ENCODE peak calls at places on chromosomes 6 and 20, in ten cellular contexts. Q is left lung, I is H9, S is GM06990, A is transverse colon, K is OCI-LY7, X is HFFc6, E is GM23338, L is AG09309, G is right atrium auricular region. D is an unnamed sample.

GRCh38 chr6:5213851-5214507 is 46.8 kb downstream of the LYRM4 start:
- DNase-seq in S (no peak), L (no peak), I (no peak), E (no peak), K (no peak), A (no peak), Q (no peak), G (no peak), X (peak), D (no peak)

GRCh38 chr6:5151955-5152401 is 66.8 kb downstream of the PPP1R3G start:
- DNase-seq in K (no peak), G (no peak), E (no peak), L (peak), I (no peak), A (no peak), S (no peak), X (peak), Q (no peak), D (no peak)

GRCh38 chr6:18432180-18432579 is 45.0 kb downstream of the RNF144B start:
- DNase-seq in G (no peak), Q (no peak), I (no peak), A (no peak), K (no peak), E (no peak), L (peak), S (no peak), X (peak), D (no peak)

GRCh38 chr20:17965042-17965697 is 3.4 kb downstream of the SNX5 start:
- DNase-seq in K (no peak), A (no peak), L (no peak), G (peak), S (no peak), E (peak), I (no peak), X (no peak), Q (no peak), D (no peak)

GRCh38 chr20:44765647-44766367 is 20.1 kb downstream of the KCNK15 start:
- DNase-seq in K (no peak), Q (no peak), A (no peak), G (no peak), S (no peak), E (no peak), L (no peak), X (no peak), I (no peak), D (no peak)

GRCh38 chr6:166563805-166564204 is 22.7 kb downstream of the RAMACL start:
- DNase-seq in A (no peak), Q (no peak), I (no peak), L (no peak), S (no peak), K (no peak), X (no peak), G (no peak), E (no peak), D (no peak)

GRCh38 chr6:63598251-63599036 is 26.2 kb downstream of the LOC128125822 start:
- DNase-seq in A (peak), X (peak), G (no peak), S (peak), K (peak), L (no peak), I (peak), Q (peak), E (peak), D (peak)

GRCh38 chr6:43361269-43361668 is 8.2 kb downstream of the ZNF318 start:
- DNase-seq in A (no peak), K (peak), S (no peak), L (no peak), E (no peak), G (no peak), X (no peak), Q (no peak), I (no peak), D (no peak)

GRCh38 chr20:35224536-35224935 is 2.0 kb upstream of the MMP24 start:
- DNase-seq in X (no peak), A (no peak), G (no peak), Q (no peak), K (no peak), S (no peak), E (no peak), I (no peak), L (no peak), D (no peak)

GRCh38 chr6:163243083-163243482 is 171.4 kb upstream of the QKI start:
- DNase-seq in I (no peak), E (no peak), L (no peak), X (no peak), Q (no peak), A (no peak), K (no peak), G (no peak), S (no peak), D (no peak)

GRCh38 chr6:122445274-122445673 is 26.3 kb downstream of the SERINC1 start:
- DNase-seq in L (no peak), I (no peak), S (no peak), A (no peak), K (no peak), E (no peak), X (no peak), G (no peak), Q (no peak), D (no peak)

GRCh38 chr6:7726416-7727149 is 684 bp downstream of the BMP6 start:
- DNase-seq in E (peak), S (peak), Q (no peak), I (peak), G (no peak), K (peak), X (no peak), A (no peak), L (no peak), D (peak)

GRCh38 chr20:51698252-51698651 is 69.9 kb downstream of the ATP9A start:
- DNase-seq in G (no peak), X (no peak), Q (no peak), I (no peak), A (no peak), S (no peak), L (no peak), K (no peak), E (no peak), D (no peak)

GRCh38 chr6:11732036-11732545 is 46.5 kb downstream of the ADTRP start:
- DNase-seq in X (no peak), S (peak), L (peak), I (no peak), G (peak), Q (peak), K (no peak), E (no peak), A (peak), D (no peak)

GRCh38 chr6:129844118-129844891 is 16.8 kb downstream of the TMEM244 start:
- DNase-seq in A (no peak), G (no peak), L (peak), E (peak), X (peak), Q (no peak), S (no peak), I (peak), K (no peak), D (peak)

GRCh38 chr20:34877002-34877264 is 521 bp downstream of the ACSS2 start:
- DNase-seq in I (no peak), E (peak), S (no peak), A (no peak), Q (no peak), L (no peak), G (no peak), X (no peak), K (no peak), D (no peak)

GRCh38 chr6:45677381-45677992 is 299.8 kb upstream of the SUPT3H start:
- DNase-seq in Q (no peak), L (no peak), S (peak), G (no peak), I (no peak), K (peak), X (no peak), A (peak), E (no peak), D (no peak)

GRCh38 chr6:45679631-45680030 is 301.9 kb upstream of the SUPT3H start:
- DNase-seq in S (no peak), X (no peak), Q (no peak), E (no peak), A (no peak), L (no peak), G (no peak), K (no peak), I (no peak), D (no peak)

GRCh38 chr6:45679163-45679562 is 301.4 kb upstream of the SUPT3H start:
- DNase-seq in L (no peak), Q (no peak), I (no peak), X (no peak), A (no peak), E (no peak), S (no peak), K (no peak), G (no peak), D (no peak)

GRCh38 chr6:45676376-45676775 is 298.6 kb upstream of the SUPT3H start:
- DNase-seq in E (no peak), L (no peak), S (no peak), X (no peak), K (no peak), I (no peak), G (no peak), Q (no peak), A (no peak), D (no peak)

GRCh38 chr6:45678063-45678620 is 300.4 kb upstream of the SUPT3H start:
- DNase-seq in E (no peak), L (no peak), K (peak), A (no peak), I (no peak), Q (no peak), S (no peak), G (no peak), X (no peak), D (no peak)
- TF ChIP-seq CTCF in E (no peak), L (no peak), K (no peak), A (no peak), I (no peak), Q (no peak), S (no peak), G (no peak), X (no peak), D (no peak)

DNA sequence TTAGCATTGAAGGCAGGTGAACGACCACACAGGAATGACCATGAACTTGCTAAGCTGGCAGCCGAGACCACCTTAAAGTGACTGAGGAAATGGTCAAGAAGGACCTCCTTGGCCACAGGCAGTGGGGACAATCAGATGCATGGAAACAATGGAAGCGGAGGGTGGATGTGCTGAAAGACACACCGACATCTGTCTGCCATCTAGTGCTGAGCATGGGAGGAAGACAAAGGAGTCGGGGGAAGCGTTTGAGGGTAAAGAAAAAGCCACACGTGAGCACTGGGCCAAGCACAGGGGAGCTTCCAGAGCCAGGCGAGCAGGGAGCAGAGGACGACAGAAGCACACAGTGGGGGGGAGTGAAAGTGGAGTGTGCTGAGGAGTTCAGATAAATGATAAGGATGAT is 367.8 kb downstream of the ZFAND3 start:
- DNase-seq in I (peak), E (peak), K (no peak), G (no peak), X (no peak), S (no peak), A (no peak), Q (no peak), L (no peak), D (no peak)
- TF ChIP-seq CTCF in I (peak), E (no peak), K (no peak), G (no peak), X (no peak), S (no peak), A (no peak), Q (no peak), L (no peak), D (no peak)

DNA sequence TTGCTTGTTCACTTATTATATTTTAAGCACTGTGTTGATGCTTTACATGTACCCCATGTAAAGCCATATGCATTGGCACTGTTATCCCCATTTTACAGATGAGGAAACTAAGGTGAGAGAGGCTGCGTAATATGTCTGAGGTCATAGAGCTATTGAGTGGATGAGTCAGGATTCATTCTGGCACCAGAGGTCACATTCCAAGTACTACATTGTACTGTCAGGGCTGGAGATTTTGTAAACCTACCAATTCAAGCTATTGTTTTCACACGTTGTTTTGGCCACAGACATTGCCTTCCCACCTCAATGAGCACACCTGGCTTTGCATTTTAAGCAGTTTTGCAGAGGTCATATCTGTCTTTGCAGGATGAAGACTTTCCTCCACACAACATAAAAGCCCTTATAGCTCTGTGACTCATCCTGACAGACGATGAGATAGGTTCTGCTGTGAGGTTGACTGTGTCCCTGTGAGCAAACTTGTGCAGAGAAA is 33.2 kb downstream of the ANKS1A start:
- DNase-seq in I (no peak), L (no peak), Q (no peak), S (no peak), K (peak), X (peak), E (no peak), A (no peak), G (no peak), D (no peak)
- TF ChIP-seq CTCF in I (no peak), L (no peak), Q (no peak), S (no peak), K (no peak), X (no peak), E (no peak), A (no peak), G (no peak), D (no peak)

GRCh38 chr6:101386982-101387381 is 6.5 kb upstream of the GRIK2 start:
- DNase-seq in A (no peak), E (peak), I (peak), L (no peak), K (no peak), S (no peak), X (no peak), Q (no peak), G (no peak), D (no peak)
- TF ChIP-seq CTCF in A (no peak), E (peak), I (peak), L (peak), K (no peak), S (no peak), X (peak), Q (no peak), G (no peak), D (peak)